ENCODE peak calls at places on chromosomes 13 and 19, in nine cellular contexts. D, I, O, K, E, P, A, T and S are unnamed samples.

GRCh38 chr19:15340086-15340485 is 7.7 kb upstream of the BRD4 start:
- DNase-seq in D (no peak), I (no peak), O (no peak), K (no peak), E (no peak), P (no peak), A (no peak), T (no peak), S (no peak)

GRCh38 chr19:1907563-1908363 is 2.6 kb downstream of the ADAT3 start:
- DNase-seq in D (no peak), I (no peak), O (no peak), K (peak), E (peak), P (no peak), A (no peak), T (no peak), S (no peak)

GRCh38 chr13:77325371-77325941 is 1.4 kb downstream of the MYCBP2 start:
- DNase-seq in D (no peak), I (no peak), O (peak), K (no peak), E (no peak), P (no peak), A (peak), T (no peak), S (no peak)

GRCh38 chr19:49150106-49150943 is 4.9 kb downstream of the HRC start:
- DNase-seq in D (peak), I (peak), O (peak), K (peak), E (peak), P (peak), A (peak), T (peak), S (peak)

GRCh38 chr13:92321174-92321573 is 905.4 kb upstream of the GPC6 start:
- DNase-seq in D (no peak), I (no peak), O (no peak), K (no peak), E (no peak), P (no peak), A (no peak), T (no peak), S (no peak)

GRCh38 chr19:1315470-1316166 is 29.9 kb downstream of the EFNA2 start:
- DNase-seq in D (peak), I (peak), O (peak), K (no peak), E (peak), P (peak), A (peak), T (peak), S (peak)

GRCh38 chr13:30148791-30149190 is 158.6 kb downstream of the KATNAL1 start:
- DNase-seq in D (no peak), I (no peak), O (no peak), K (no peak), E (no peak), P (no peak), A (no peak), T (no peak), S (no peak)

GRCh38 chr13:22915442-22916082 is 265.2 kb upstream of the SGCG start:
- DNase-seq in D (no peak), I (peak), O (peak), K (peak), E (peak), P (peak), A (peak), T (peak), S (peak)

GRCh38 chr13:32314968-32315254 is 252 bp downstream of the ZAR1L start:
- DNase-seq in D (peak), I (no peak), O (peak), K (no peak), E (no peak), P (peak), A (peak), T (peak), S (peak)

GRCh38 chr19:17797397-17798201 is 2.7 kb downstream of the B3GNT3 start:
- DNase-seq in D (peak), I (no peak), O (no peak), K (peak), E (no peak), P (no peak), A (no peak), T (no peak), S (no peak)

GRCh38 chr13:50589651-50590054 is 253.8 kb downstream of the DLEU7 start:
- DNase-seq in D (no peak), I (no peak), O (peak), K (no peak), E (no peak), P (no peak), A (peak), T (peak), S (peak)

GRCh38 chr13:59774511-59774911 is 389.2 kb downstream of the DIAPH3 start:
- DNase-seq in D (no peak), I (no peak), O (peak), K (no peak), E (no peak), P (no peak), A (peak), T (peak), S (peak)

GRCh38 chr13:95530178-95530577 is 22.3 kb upstream of the CLDN10 start:
- DNase-seq in D (no peak), I (no peak), O (peak), K (no peak), E (no peak), P (peak), A (peak), T (peak), S (peak)

GRCh38 chr19:13483215-13483614 is 23.1 kb downstream of the CACNA1A start:
- DNase-seq in D (no peak), I (no peak), O (no peak), K (no peak), E (no peak), P (no peak), A (no peak), T (no peak), S (no peak)

GRCh38 chr13:91241249-91241648 is 106.2 kb upstream of the MIR17HG start:
- DNase-seq in D (no peak), I (no peak), O (no peak), K (no peak), E (no peak), P (no peak), A (no peak), T (no peak), S (no peak)

GRCh38 chr19:30310806-30311121 is 61.4 kb upstream of the ZNF536 start:
- DNase-seq in D (no peak), I (no peak), O (no peak), K (no peak), E (no peak), P (no peak), A (no peak), T (no peak), S (no peak)

GRCh38 chr13:101779147-101779546 is 326.7 kb downstream of the ITGBL1 start:
- DNase-seq in D (no peak), I (no peak), O (no peak), K (no peak), E (no peak), P (no peak), A (no peak), T (no peak), S (no peak)

GRCh38 chr19:40163541-40164129 is 27.6 kb upstream of the MAP3K10 start:
- DNase-seq in D (no peak), I (no peak), O (no peak), K (no peak), E (no peak), P (no peak), A (no peak), T (no peak), S (no peak)

GRCh38 chr19:33402421-33403220 is 29.1 kb downstream of the CEBPG start:
- DNase-seq in D (no peak), I (no peak), O (no peak), K (peak), E (peak), P (no peak), A (no peak), T (no peak), S (peak)

GRCh38 chr13:80334582-80335260 is 6.2 kb downstream of the SPRY2 start:
- DNase-seq in D (no peak), I (no peak), O (peak), K (no peak), E (no peak), P (no peak), A (peak), T (peak), S (no peak)

GRCh38 chr19:1076951-1077350 is 10.0 kb downstream of the ARHGAP45 start:
- DNase-seq in D (peak), I (peak), O (no peak), K (peak), E (peak), P (no peak), A (no peak), T (no peak), S (no peak)

GRCh38 chr13:32225494-32225931 is 89.7 kb downstream of the ZAR1L start:
- DNase-seq in D (no peak), I (no peak), O (peak), K (no peak), E (no peak), P (no peak), A (peak), T (peak), S (no peak)